ENCODE peak calls at places on chromosome X, in eight cellular contexts. One of them, this sample, is unnamed.

GRCh38 chrX:80808854-80809493 is 703 bp downstream of the BRWD3 start:
- DNase-seq in HT1080: no peak
- DNase-seq in cerebellum: peak; percentile 20
- DNase-seq in WTC11: peak; percentile 12
- DNase-seq in ovary: peak; percentile 40
- DNase-seq in stimulated activated CD4-positive, alpha-beta T cell treated with anti-CD3 and anti-CD28 coated beads, TNF-alpha, amount 100 ng/mL, for 1 hour: peak; percentile 2
- DNase-seq in astrocyte of the cerebellum: no peak
- DNase-seq in GM10248: no peak
- DNase-seq in this sample: no peak

GRCh38 chrX:100350704-100351489 is 59.2 kb downstream of the PCDH19 start:
- DNase-seq in HT1080: no peak
- DNase-seq in cerebellum: no peak
- DNase-seq in WTC11: no peak
- DNase-seq in ovary: no peak
- DNase-seq in stimulated activated CD4-positive, alpha-beta T cell treated with anti-CD3 and anti-CD28 coated beads, TNF-alpha, amount 100 ng/mL, for 1 hour: no peak
- DNase-seq in astrocyte of the cerebellum: no peak
- DNase-seq in GM10248: no peak
- DNase-seq in this sample: no peak

GRCh38 chrX:38006283-38006682 is at the start of gene SYTL5:
- DNase-seq in HT1080: no peak
- DNase-seq in cerebellum: no peak
- DNase-seq in WTC11: no peak
- DNase-seq in ovary: no peak
- DNase-seq in stimulated activated CD4-positive, alpha-beta T cell treated with anti-CD3 and anti-CD28 coated beads, TNF-alpha, amount 100 ng/mL, for 1 hour: no peak
- DNase-seq in astrocyte of the cerebellum: no peak
- DNase-seq in GM10248: no peak
- DNase-seq in this sample: no peak

GRCh38 chrX:74015379-74016019 is 288.5 kb upstream of the ZCCHC13 start:
- DNase-seq in HT1080: peak; percentile 56
- DNase-seq in cerebellum: peak; percentile 31
- DNase-seq in WTC11: peak; percentile 38
- DNase-seq in ovary: peak; percentile 42
- DNase-seq in stimulated activated CD4-positive, alpha-beta T cell treated with anti-CD3 and anti-CD28 coated beads, TNF-alpha, amount 100 ng/mL, for 1 hour: peak; percentile 41
- DNase-seq in astrocyte of the cerebellum: peak; percentile 70
- DNase-seq in GM10248: peak; percentile 58
- DNase-seq in this sample: peak; percentile 26

GRCh38 chrX:49862093-49862492 is 17.2 kb upstream of the USP27X start:
- DNase-seq in HT1080: no peak
- DNase-seq in cerebellum: no peak
- DNase-seq in WTC11: no peak
- DNase-seq in ovary: no peak
- DNase-seq in stimulated activated CD4-positive, alpha-beta T cell treated with anti-CD3 and anti-CD28 coated beads, TNF-alpha, amount 100 ng/mL, for 1 hour: no peak
- DNase-seq in astrocyte of the cerebellum: no peak
- DNase-seq in GM10248: no peak
- DNase-seq in this sample: no peak

GRCh38 chrX:13165266-13165665 is 120.8 kb upstream of the FAM9C start:
- DNase-seq in HT1080: no peak
- DNase-seq in cerebellum: no peak
- DNase-seq in WTC11: no peak
- DNase-seq in ovary: no peak
- DNase-seq in stimulated activated CD4-positive, alpha-beta T cell treated with anti-CD3 and anti-CD28 coated beads, TNF-alpha, amount 100 ng/mL, for 1 hour: no peak
- DNase-seq in astrocyte of the cerebellum: no peak
- DNase-seq in GM10248: no peak
- DNase-seq in this sample: no peak

GRCh38 chrX:17564689-17565409 is 172.4 kb upstream of the SCML1 start:
- DNase-seq in HT1080: no peak
- DNase-seq in cerebellum: peak; percentile 17
- DNase-seq in WTC11: no peak
- DNase-seq in ovary: no peak
- DNase-seq in stimulated activated CD4-positive, alpha-beta T cell treated with anti-CD3 and anti-CD28 coated beads, TNF-alpha, amount 100 ng/mL, for 1 hour: no peak
- DNase-seq in astrocyte of the cerebellum: no peak
- DNase-seq in GM10248: no peak
- DNase-seq in this sample: no peak

GRCh38 chrX:29687687-29688086 is 527.7 kb upstream of the MAGEB2 start:
- DNase-seq in HT1080: peak; percentile 33
- DNase-seq in cerebellum: no peak
- DNase-seq in WTC11: no peak
- DNase-seq in ovary: no peak
- DNase-seq in stimulated activated CD4-positive, alpha-beta T cell treated with anti-CD3 and anti-CD28 coated beads, TNF-alpha, amount 100 ng/mL, for 1 hour: no peak
- DNase-seq in astrocyte of the cerebellum: peak; percentile 12
- DNase-seq in GM10248: no peak
- DNase-seq in this sample: no peak

GRCh38 chrX:17839269-17839668 is 21.8 kb downstream of the RAI2 start:
- DNase-seq in HT1080: no peak
- DNase-seq in cerebellum: no peak
- DNase-seq in WTC11: peak; percentile 16
- DNase-seq in ovary: no peak
- DNase-seq in stimulated activated CD4-positive, alpha-beta T cell treated with anti-CD3 and anti-CD28 coated beads, TNF-alpha, amount 100 ng/mL, for 1 hour: no peak
- DNase-seq in astrocyte of the cerebellum: no peak
- DNase-seq in GM10248: no peak
- DNase-seq in this sample: no peak

GRCh38 chrX:82732861-82733260 is 775.2 kb upstream of the POU3F4 start:
- DNase-seq in HT1080: no peak
- DNase-seq in cerebellum: no peak
- DNase-seq in WTC11: no peak
- DNase-seq in ovary: no peak
- DNase-seq in stimulated activated CD4-positive, alpha-beta T cell treated with anti-CD3 and anti-CD28 coated beads, TNF-alpha, amount 100 ng/mL, for 1 hour: no peak
- DNase-seq in astrocyte of the cerebellum: no peak
- DNase-seq in GM10248: no peak
- DNase-seq in this sample: no peak

GRCh38 chrX:17525762-17526555 is 151.0 kb downstream of the NHS start:
- DNase-seq in HT1080: no peak
- DNase-seq in cerebellum: no peak
- DNase-seq in WTC11: no peak
- DNase-seq in ovary: no peak
- DNase-seq in stimulated activated CD4-positive, alpha-beta T cell treated with anti-CD3 and anti-CD28 coated beads, TNF-alpha, amount 100 ng/mL, for 1 hour: no peak
- DNase-seq in astrocyte of the cerebellum: no peak
- DNase-seq in GM10248: no peak
- DNase-seq in this sample: no peak

GRCh38 chrX:119402588-119402987 is 3.5 kb downstream of the SLC25A43 start:
- DNase-seq in HT1080: no peak
- DNase-seq in cerebellum: no peak
- DNase-seq in WTC11: no peak
- DNase-seq in ovary: no peak
- DNase-seq in stimulated activated CD4-positive, alpha-beta T cell treated with anti-CD3 and anti-CD28 coated beads, TNF-alpha, amount 100 ng/mL, for 1 hour: no peak
- DNase-seq in astrocyte of the cerebellum: no peak
- DNase-seq in GM10248: no peak
- DNase-seq in this sample: no peak

GRCh38 chrX:35665311-35665710 is 132.8 kb upstream of the MAGEB16 start:
- DNase-seq in HT1080: peak; percentile 0
- DNase-seq in cerebellum: no peak
- DNase-seq in WTC11: no peak
- DNase-seq in ovary: no peak
- DNase-seq in stimulated activated CD4-positive, alpha-beta T cell treated with anti-CD3 and anti-CD28 coated beads, TNF-alpha, amount 100 ng/mL, for 1 hour: no peak
- DNase-seq in astrocyte of the cerebellum: no peak
- DNase-seq in GM10248: no peak
- DNase-seq in this sample: no peak

GRCh38 chrX:17174671-17175070 is 200.3 kb upstream of the NHS start:
- DNase-seq in HT1080: no peak
- DNase-seq in cerebellum: no peak
- DNase-seq in WTC11: no peak
- DNase-seq in ovary: no peak
- DNase-seq in stimulated activated CD4-positive, alpha-beta T cell treated with anti-CD3 and anti-CD28 coated beads, TNF-alpha, amount 100 ng/mL, for 1 hour: no peak
- DNase-seq in astrocyte of the cerebellum: no peak
- DNase-seq in GM10248: no peak
- DNase-seq in this sample: no peak

GRCh38 chrX:10387011-10387410 is 230.2 kb downstream of the CLCN4 start:
- DNase-seq in HT1080: no peak
- DNase-seq in cerebellum: no peak
- DNase-seq in WTC11: no peak
- DNase-seq in ovary: no peak
- DNase-seq in stimulated activated CD4-positive, alpha-beta T cell treated with anti-CD3 and anti-CD28 coated beads, TNF-alpha, amount 100 ng/mL, for 1 hour: no peak
- DNase-seq in astrocyte of the cerebellum: no peak
- DNase-seq in GM10248: no peak
- DNase-seq in this sample: no peak

GRCh38 chrX:33336783-33337182 is 125.4 kb upstream of the DMD start:
- DNase-seq in HT1080: no peak
- DNase-seq in cerebellum: no peak
- DNase-seq in WTC11: no peak
- DNase-seq in ovary: no peak
- DNase-seq in stimulated activated CD4-positive, alpha-beta T cell treated with anti-CD3 and anti-CD28 coated beads, TNF-alpha, amount 100 ng/mL, for 1 hour: no peak
- DNase-seq in astrocyte of the cerebellum: no peak
- DNase-seq in GM10248: no peak
- DNase-seq in this sample: no peak

GRCh38 chrX:46383006-46383405 is 162.2 kb downstream of the ZNF674 start:
- DNase-seq in HT1080: no peak
- DNase-seq in cerebellum: no peak
- DNase-seq in WTC11: no peak
- DNase-seq in ovary: no peak
- DNase-seq in stimulated activated CD4-positive, alpha-beta T cell treated with anti-CD3 and anti-CD28 coated beads, TNF-alpha, amount 100 ng/mL, for 1 hour: no peak
- DNase-seq in astrocyte of the cerebellum: no peak
- DNase-seq in GM10248: no peak
- DNase-seq in this sample: no peak

This sample was measured in brain pericyte.